ENCODE peak calls at places on chromosomes 1 and 21, in five cellular contexts. T, P, E, U and A are unnamed samples.

GRCh38 chr1:87155180-87155579 is 173.5 kb upstream of the LMO4 start:
- DNase-seq in P (peak; percentile 71), T (no peak), E (no peak), U (no peak), A (no peak)

GRCh38 chr1:67874501-67875111 is 41.3 kb upstream of the GNG12 start:
- DNase-seq in T (no peak), U (no peak), E (no peak), P (no peak), A (no peak)

GRCh38 chr1:176717052-176717754 is 254.2 kb downstream of the PAPPA2 start:
- DNase-seq in U (no peak), E (no peak), T (no peak), P (peak; percentile 7), A (no peak)

GRCh38 chr1:214857716-214858115 is 224.8 kb upstream of the KCNK2 start:
- DNase-seq in U (no peak), P (no peak), E (no peak), T (no peak), A (no peak)

GRCh38 chr21:34788879-34789278 is 120.1 kb downstream of the CLIC6 start:
- DNase-seq in T (no peak), E (no peak), U (no peak), P (no peak), A (no peak)

GRCh38 chr1:34370748-34371147 is 194.0 kb downstream of the C1orf94 start:
- DNase-seq in T (no peak), U (no peak), E (no peak), P (no peak), A (no peak)

GRCh38 chr1:181936768-181937581 is 124.5 kb downstream of the ZNF648 start:
- DNase-seq in U (peak; percentile 86), E (peak; percentile 72), T (peak; percentile 57), P (peak; percentile 47), A (peak; percentile 77)

GRCh38 chr1:197173571-197174482 is 27.4 kb upstream of the ASPM start:
- DNase-seq in T (peak; percentile 91), P (no peak), E (no peak), U (no peak), A (no peak)

GRCh38 chr1:94936861-94937620 is 10.1 kb upstream of the CNN3 start:
- DNase-seq in P (no peak), T (no peak), U (no peak), E (no peak), A (no peak)

GRCh38 chr1:153277852-153278251 is 18.4 kb downstream of the LORICRIN start:
- DNase-seq in E (peak; percentile 33), U (no peak), T (peak; percentile 28), P (no peak), A (no peak)

GRCh38 chr1:100736324-100736723 is 16.8 kb downstream of the VCAM1 start:
- DNase-seq in T (no peak), U (no peak), P (no peak), E (no peak), A (no peak)

GRCh38 chr21:22125581-22125980 is 1127.4 kb downstream of the NCAM2 start:
- DNase-seq in U (no peak), P (no peak), T (no peak), E (no peak), A (no peak)

GRCh38 chr1:69524010-69524409 is 43.7 kb upstream of the LRRC7 start:
- DNase-seq in E (no peak), U (no peak), P (no peak), T (no peak), A (no peak)

GRCh38 chr1:217089239-217090014 is 366.2 kb upstream of the ESRRG start:
- DNase-seq in E (no peak), T (no peak), P (peak; percentile 82), U (no peak), A (peak; percentile 52)

GRCh38 chr1:7046891-7047290 is 261.6 kb downstream of the CAMTA1 start:
- DNase-seq in T (no peak), U (no peak), P (peak; percentile 3), E (no peak), A (no peak)

GRCh38 chr1:51328926-51329325 is 1.4 kb downstream of the TTC39A start:
- DNase-seq in E (no peak), U (no peak), T (no peak), P (no peak), A (no peak)

GRCh38 chr1:198132060-198132781 is 24.6 kb upstream of the NEK7 start:
- DNase-seq in U (peak; percentile 19), E (no peak), T (no peak), P (no peak), A (no peak)

GRCh38 chr1:84370266-84370665 is 28.0 kb upstream of the DNASE2B start:
- DNase-seq in P (no peak), T (no peak), U (no peak), E (no peak), A (no peak)

GRCh38 chr1:108734176-108734865 is 12.2 kb upstream of the STXBP3 start:
- DNase-seq in U (no peak), P (no peak), T (no peak), E (no peak), A (no peak)

GRCh38 chr1:233520510-233521191 is 93.3 kb upstream of the KCNK1 start:
- DNase-seq in E (no peak), U (no peak), P (no peak), T (no peak), A (no peak)

GRCh38 chr1:12657060-12657866 is 13.4 kb downstream of the AADACL4 start:
- DNase-seq in P (no peak), T (no peak), U (no peak), E (peak; percentile 90), A (no peak)

GRCh38 chr1:234111458-234112142 is 207.1 kb downstream of the SLC35F3 start:
- DNase-seq in E (no peak), T (peak; percentile 33), P (peak; percentile 73), U (no peak), A (peak; percentile 57)

GRCh38 chr1:173914366-173914871 is 2.7 kb downstream of the SERPINC1 start:
- DNase-seq in P (peak; percentile 41), T (peak; percentile 44), U (no peak), E (peak; percentile 74), A (peak; percentile 3)

GRCh38 chr1:109658533-109659051 is 2.7 kb downstream of the GSTM4 start:
- DNase-seq in T (no peak), P (no peak), E (no peak), U (no peak), A (no peak)

GRCh38 chr1:55893155-55893554 is 678.0 kb upstream of the USP24 start:
- DNase-seq in E (no peak), U (no peak), P (no peak), T (peak; percentile 59), A (no peak)

GRCh38 chr1:172117800-172118199 is 276.5 kb downstream of the DNM3 start:
- DNase-seq in P (no peak), U (peak; percentile 65), E (no peak), T (no peak), A (no peak)

GRCh38 chr1:222372221-222372620 is 175.7 kb downstream of the HHIPL2 start:
- DNase-seq in T (no peak), E (no peak), P (no peak), U (no peak), A (no peak)

GRCh38 chr1:98058676-98059075 is 137.8 kb upstream of the DPYD start:
- DNase-seq in U (no peak), E (no peak), T (no peak), P (no peak), A (no peak)

GRCh38 chr1:48793863-48794262 is 17.2 kb upstream of the BEND5 start:
- DNase-seq in T (no peak), P (no peak), E (no peak), U (peak; percentile 45), A (no peak)

GRCh38 chr1:22754106-22754768 is 43.6 kb downstream of the EPHB2 start:
- DNase-seq in E (no peak), U (peak; percentile 58), T (no peak), P (no peak), A (no peak)
- H3K4me2 ChIP-seq in E (no peak overlapping the region), U (peak overlapping the region; percentile 63), T (no peak overlapping the region), P (peak overlapping the region; percentile 70), A (no peak overlapping the region)

GRCh38 chr1:205369621-205370230 is 13.0 kb upstream of the KLHDC8A start:
- DNase-seq in P (no peak), U (no peak), E (no peak), T (no peak), A (no peak)
- TF ChIP-seq TAF1 in P (no peak), U (no peak), E (no peak), T (no peak), A (no peak)

GRCh38 chr1:154945160-154945961 is 8.8 kb upstream of the PMVK start:
- DNase-seq in P (no peak), E (no peak), T (no peak), U (no peak), A (no peak)
- H3K4me2 ChIP-seq in P (no peak overlapping the region), E (no peak overlapping the region), T (peak overlapping the region; percentile 56), U (peak overlapping the region; percentile 8), A (no peak overlapping the region)

DNA sequence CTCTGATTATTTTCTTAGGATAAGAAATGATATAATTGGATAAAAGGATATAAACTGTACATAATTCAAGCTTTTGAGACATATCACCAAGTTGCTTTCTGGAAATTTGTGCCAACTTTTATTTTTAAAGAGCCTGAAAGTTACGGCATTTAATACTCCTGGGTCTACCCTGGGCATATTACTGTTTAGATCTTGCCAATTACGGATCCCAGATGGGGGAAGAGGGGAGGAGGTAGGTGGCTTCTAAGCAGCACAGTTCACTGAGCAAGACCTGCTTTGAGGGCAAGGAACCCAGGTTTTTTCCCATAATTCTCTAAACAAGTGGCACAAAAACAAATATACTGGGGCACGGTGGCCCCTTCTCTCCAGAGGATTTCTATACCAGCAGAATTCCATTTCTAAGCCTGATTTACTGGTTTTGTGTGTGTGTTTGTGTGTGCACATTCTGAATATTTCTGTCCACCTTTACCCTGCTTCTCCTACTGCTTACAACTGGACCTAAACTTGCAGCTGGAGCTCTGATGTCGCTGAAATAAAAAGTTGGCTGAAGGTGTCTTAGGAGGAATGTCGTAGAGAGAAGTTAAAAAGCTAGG is 76.7 kb downstream of the LAMC2 start:
- DNase-seq in U (no peak), T (no peak), P (no peak), E (no peak), A (no peak)
- TF ChIP-seq TAF1 in U (no peak), T (no peak), P (no peak), E (no peak), A (no peak)

GRCh38 chr1:32357619-32358018 is 4.7 kb downstream of the FAM229A start:
- DNase-seq in U (no peak), P (no peak), E (no peak), T (no peak), A (no peak)
- H3K4me2 ChIP-seq in U (no peak overlapping the region), P (no peak overlapping the region), E (no peak overlapping the region), T (peak overlapping the region; percentile 48), A (no peak overlapping the region)

GRCh38 chr1:208595745-208596144 is 351.6 kb upstream of the PLXNA2 start:
- DNase-seq in T (no peak), E (no peak), P (no peak), U (no peak), A (no peak)
- TF ChIP-seq TAF1 in T (no peak), E (no peak), P (no peak), U (no peak), A (no peak)

DNA sequence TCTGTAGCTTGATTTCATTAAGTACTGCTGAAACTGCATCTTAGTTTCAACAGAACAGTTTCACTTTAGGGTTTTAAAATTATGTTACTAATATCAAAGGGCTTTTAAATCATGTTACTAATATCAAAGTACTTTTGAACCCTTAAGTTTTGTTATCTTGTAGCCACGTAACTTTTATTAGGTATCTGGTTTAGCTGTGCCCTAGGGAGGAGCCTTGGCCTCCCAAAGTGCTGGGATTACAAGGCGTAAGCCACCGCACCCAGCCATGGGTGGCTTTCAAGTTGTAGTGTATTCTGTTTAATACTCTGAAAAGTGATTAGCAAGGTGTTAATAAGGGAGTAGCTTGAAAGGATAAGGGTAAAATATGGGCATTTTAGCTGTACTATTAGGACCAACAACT is 2.0 kb downstream of the KDM4A start:
- DNase-seq in P (no peak), U (no peak), E (no peak), T (no peak), A (no peak)
- H3K4me2 ChIP-seq in P (peak overlapping the region; percentile 98), U (peak overlapping the region; percentile 78), E (peak overlapping the region; percentile 97), T (peak overlapping the region; percentile 79), A (peak overlapping the region; percentile 98)

GRCh38 chr1:74799119-74799518 is 66.2 kb downstream of the TYW3 start:
- DNase-seq in E (no peak), U (no peak), T (no peak), P (no peak), A (no peak)
- TF ChIP-seq TAF1 in E (no peak), U (no peak), T (no peak), P (no peak), A (no peak)